ENCODE peak calls at places on chromosomes 1 and 21, in eight cellular contexts. M, K, S, O, I, A, C and P are unnamed samples.

GRCh38 chr21:25997788-25998611 is 172.6 kb downstream of the APP start:
- DNase-seq in M (no peak), K (no peak), S (peak; percentile 18), O (no peak), I (no peak), A (no peak), C (peak; percentile 97), P (peak; percentile 26)

GRCh38 chr1:85258536-85259117 is 835 bp downstream of the C1orf52 start:
- DNase-seq in M (no peak), K (peak; percentile 29), S (peak; percentile 56), O (peak; percentile 46), I (no peak), A (no peak), C (no peak), P (no peak)

GRCh38 chr1:86018311-86018923 is 138.2 kb downstream of the COL24A1 start:
- DNase-seq in M (peak; percentile 31), K (peak; percentile 36), S (peak; percentile 42), O (peak; percentile 45), I (no peak), A (no peak), C (peak; percentile 68), P (peak; percentile 35)

GRCh38 chr1:167161242-167161641 is 59.4 kb upstream of the POU2F1 start:
- DNase-seq in M (no peak), K (no peak), S (no peak), O (no peak), I (no peak), A (no peak), C (peak; percentile 20), P (no peak)

GRCh38 chr1:231867607-231868006 is 241.0 kb downstream of the DISC1 start:
- DNase-seq in M (no peak), K (no peak), S (peak; percentile 21), O (peak; percentile 15), I (no peak), A (no peak), C (no peak), P (no peak)

GRCh38 chr1:241275981-241276380 is 81.0 kb downstream of the RGS7 start:
- DNase-seq in M (no peak), K (no peak), S (no peak), O (no peak), I (no peak), A (no peak), C (no peak), P (no peak)

GRCh38 chr1:157932082-157932481 is 61.4 kb upstream of the KIRREL1 start:
- DNase-seq in M (no peak), K (peak; percentile 56), S (no peak), O (peak; percentile 19), I (no peak), A (no peak), C (no peak), P (no peak)

GRCh38 chr1:37739222-37739621 is 25.7 kb downstream of the EPHA10 start:
- DNase-seq in M (no peak), K (no peak), S (no peak), O (no peak), I (no peak), A (no peak), C (no peak), P (no peak)

GRCh38 chr1:33454646-33455282 is 17.7 kb upstream of the ZSCAN20 start:
- DNase-seq in M (no peak), K (no peak), S (no peak), O (no peak), I (no peak), A (no peak), C (no peak), P (no peak)

GRCh38 chr1:33460947-33461629 is 11.4 kb upstream of the ZSCAN20 start:
- DNase-seq in M (no peak), K (no peak), S (no peak), O (no peak), I (no peak), A (no peak), C (no peak), P (no peak)

GRCh38 chr1:33456302-33456886 is 16.1 kb upstream of the ZSCAN20 start:
- DNase-seq in M (no peak), K (no peak), S (no peak), O (no peak), I (no peak), A (no peak), C (no peak), P (no peak)

GRCh38 chr1:33459766-33460543 is 12.5 kb upstream of the ZSCAN20 start:
- DNase-seq in M (no peak), K (peak; percentile 35), S (no peak), O (no peak), I (no peak), A (no peak), C (no peak), P (no peak)

DNA sequence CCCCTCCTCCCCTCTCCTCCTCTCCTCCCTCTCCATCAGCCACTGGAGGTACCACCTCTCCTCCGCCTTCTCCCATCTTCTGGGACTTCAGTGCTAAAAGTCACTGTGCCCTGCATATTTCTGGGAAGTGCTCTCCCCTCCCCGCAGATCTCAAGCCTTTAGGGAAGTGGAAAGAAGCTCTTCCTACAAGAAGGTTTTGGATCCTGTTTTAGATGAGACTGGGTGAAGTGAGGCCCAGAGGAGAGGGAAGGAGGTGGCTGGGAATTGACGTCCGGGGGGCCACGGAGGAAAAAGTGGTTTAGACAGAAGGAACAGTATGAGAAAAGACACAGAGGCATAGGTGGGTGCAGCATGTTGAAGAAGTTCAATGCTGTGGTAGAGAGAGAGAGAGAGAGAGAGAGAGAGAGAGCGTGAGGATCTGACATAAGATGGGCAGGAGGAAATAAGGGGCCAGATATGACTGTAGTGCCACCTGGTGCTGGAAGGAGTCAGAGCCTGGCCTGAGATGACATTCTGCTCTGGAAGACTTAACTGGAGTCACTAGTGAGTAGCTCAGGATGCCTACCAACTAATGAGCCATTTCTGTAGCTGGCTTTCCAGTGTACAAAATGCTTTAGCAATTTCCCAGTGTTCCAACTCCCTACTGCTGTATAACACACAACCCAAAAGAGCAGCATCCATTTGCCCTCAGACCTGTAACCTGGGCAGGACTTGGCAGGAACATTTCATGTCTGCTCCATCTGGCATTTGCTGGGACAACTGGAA is 16.7 kb upstream of the ZSCAN20 start:
- DNase-seq in M (peak; percentile 66), K (peak; percentile 85), S (peak; percentile 72), O (peak; percentile 84), I (no peak), A (no peak), C (peak; percentile 77), P (peak; percentile 52)
- TF ChIP-seq CTCF in M (peak; percentile 81), K (peak; percentile 74), S (peak; percentile 72), O (peak; percentile 74), I (peak; percentile 80), A (peak; percentile 55), C (peak; percentile 89), P (peak; percentile 34)

DNA sequence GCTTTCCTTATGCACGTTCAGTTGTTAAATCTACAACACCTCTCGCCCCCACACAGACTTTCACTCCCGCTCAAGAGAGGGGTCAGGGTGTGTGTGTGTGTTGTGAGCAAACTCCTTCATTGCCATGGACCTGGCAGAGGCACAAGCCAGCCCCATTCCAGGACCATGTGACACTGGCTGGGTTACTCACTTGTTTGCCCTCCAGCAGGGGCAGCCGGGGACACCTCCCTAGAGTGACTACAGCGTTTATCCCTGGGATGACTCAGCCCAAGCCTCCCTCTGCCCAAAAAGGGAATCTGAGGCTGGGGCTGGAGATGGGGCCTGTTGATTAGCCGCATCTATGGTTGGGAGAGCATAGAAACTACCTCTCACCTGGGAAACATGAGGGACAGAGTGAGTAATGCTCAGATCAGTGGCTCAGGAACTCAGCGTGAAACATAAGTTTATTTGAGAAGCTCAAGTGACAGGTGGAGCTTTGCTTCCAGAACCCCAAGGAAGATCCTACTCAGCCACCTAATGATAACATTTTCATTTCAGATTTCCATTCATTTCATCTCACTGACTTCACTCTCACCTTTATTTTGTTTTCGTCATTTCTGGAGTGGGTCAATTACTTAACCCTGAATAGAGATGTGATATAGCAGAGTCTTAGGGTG is 145.3 kb upstream of the DUSP10 start:
- DNase-seq in M (peak; percentile 12), K (peak; percentile 73), S (no peak), O (peak; percentile 83), I (peak; percentile 88), A (peak; percentile 50), C (no peak), P (no peak)
- TF ChIP-seq CTCF in M (no peak), K (no peak), S (no peak), O (no peak), I (no peak), A (no peak), C (no peak), P (no peak)

DNA sequence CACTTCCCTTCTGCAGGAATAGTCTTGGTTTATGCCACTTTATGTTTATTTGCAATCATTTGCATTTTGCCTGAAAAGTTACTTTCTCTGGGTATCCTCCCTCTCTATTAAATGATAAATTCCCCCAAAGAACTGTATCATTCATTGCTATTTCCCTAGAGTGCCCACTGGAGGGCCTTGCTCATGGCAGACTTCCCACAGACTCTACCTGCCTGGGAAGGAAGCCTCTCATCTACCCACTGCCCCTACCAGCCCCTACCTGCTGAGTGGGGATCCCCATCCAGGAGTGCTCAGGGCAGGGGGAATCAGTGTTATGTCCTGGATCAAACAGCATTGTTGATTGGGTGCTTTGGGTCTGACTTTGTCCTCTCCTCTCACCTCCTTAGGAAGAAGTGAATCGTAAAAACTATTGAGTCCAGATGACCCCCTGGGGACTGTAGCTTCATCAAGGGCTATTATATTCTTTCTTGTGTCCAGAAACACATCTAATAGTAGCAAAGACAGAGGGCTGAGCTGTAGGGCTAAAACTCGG is 6.8 kb upstream of the LRRN2 start:
- DNase-seq in M (peak; percentile 38), K (no peak), S (no peak), O (no peak), I (no peak), A (no peak), C (peak; percentile 32), P (no peak)
- TF ChIP-seq CTCF in M (no peak), K (no peak), S (no peak), O (no peak), I (no peak), A (no peak), C (peak; percentile 49), P (no peak)

GRCh38 chr1:218815076-218815475 is 358.6 kb upstream of the LYPLAL1 start:
- DNase-seq in M (no peak), K (no peak), S (no peak), O (no peak), I (no peak), A (no peak), C (no peak), P (no peak)

GRCh38 chr1:218813247-218813646 is 360.4 kb upstream of the LYPLAL1 start:
- DNase-seq in M (no peak), K (peak; percentile 51), S (peak; percentile 69), O (peak; percentile 12), I (no peak), A (no peak), C (peak; percentile 3), P (no peak)

GRCh38 chr1:218817747-218818146 is 355.9 kb upstream of the LYPLAL1 start:
- DNase-seq in M (peak; percentile 5), K (peak; percentile 35), S (peak; percentile 15), O (peak; percentile 13), I (no peak), A (no peak), C (no peak), P (no peak)

GRCh38 chr1:218812360-218812759 is 361.3 kb upstream of the LYPLAL1 start:
- DNase-seq in M (no peak), K (no peak), S (no peak), O (no peak), I (no peak), A (no peak), C (no peak), P (no peak)

DNA sequence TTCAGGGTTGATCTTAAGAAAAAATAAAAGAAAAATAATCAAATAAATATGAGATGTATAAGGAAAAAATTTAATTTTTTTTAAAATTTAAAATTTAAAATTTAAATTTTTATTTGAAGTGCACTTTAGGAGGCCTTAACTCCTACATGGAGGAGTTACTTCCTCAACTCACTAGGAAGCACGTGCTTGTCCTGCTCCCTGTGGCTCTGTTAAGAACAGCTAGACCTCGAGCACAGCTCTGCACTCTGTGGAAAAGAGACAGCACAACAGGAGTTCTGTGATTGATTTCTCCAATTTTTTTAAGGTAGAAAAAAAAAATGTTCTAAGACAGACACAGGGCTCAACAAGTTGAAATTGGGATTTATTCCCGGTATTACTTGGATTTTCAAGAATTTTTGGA is 356.7 kb upstream of the LYPLAL1 start:
- DNase-seq in M (no peak), K (no peak), S (peak; percentile 25), O (no peak), I (no peak), A (no peak), C (peak; percentile 24), P (no peak)
- TF ChIP-seq CTCF in M (no peak), K (no peak), S (no peak), O (no peak), I (no peak), A (no peak), C (no peak), P (no peak)